ENCODE peak calls at places on chromosomes 7 and 10, in four cellular contexts. One of them, this sample, is unnamed.

GRCh38 chr10:127163632-127164031 is 32.8 kb downstream of the INSYN2A start:
- DNase-seq in NCI-H1048: no peak
- DNase-seq in COR-L47: no peak
- DNase-seq in kidney tubule cell: peak
- DNase-seq in this sample: no peak

GRCh38 chr10:121596668-121597503 is 1.4 kb downstream of the FGFR2 start:
- DNase-seq in COR-L47: no peak
- DNase-seq in NCI-H1048: no peak
- DNase-seq in kidney tubule cell: peak
- DNase-seq in this sample: no peak

GRCh38 chr10:34305189-34305588 is 509.9 kb downstream of the PARD3 start:
- DNase-seq in kidney tubule cell: peak
- DNase-seq in NCI-H1048: no peak
- DNase-seq in COR-L47: no peak
- DNase-seq in this sample: peak

GRCh38 chr7:132066776-132067175 is 509.5 kb downstream of the PLXNA4 start:
- DNase-seq in kidney tubule cell: peak
- DNase-seq in NCI-H1048: no peak
- DNase-seq in COR-L47: no peak
- DNase-seq in this sample: no peak

GRCh38 chr7:73891178-73891885 is 30.4 kb downstream of the TMEM270 start:
- DNase-seq in NCI-H1048: no peak
- DNase-seq in kidney tubule cell: no peak
- DNase-seq in COR-L47: no peak
- DNase-seq in this sample: no peak

GRCh38 chr7:139623518-139623917 is 100.0 kb downstream of the CLEC2L start:
- DNase-seq in COR-L47: no peak
- DNase-seq in kidney tubule cell: no peak
- DNase-seq in NCI-H1048: no peak
- DNase-seq in this sample: no peak

GRCh38 chr7:52184006-52184703 is 851.3 kb upstream of the POM121L12 start:
- DNase-seq in NCI-H1048: no peak
- DNase-seq in kidney tubule cell: no peak
- DNase-seq in COR-L47: no peak
- DNase-seq in this sample: no peak

GRCh38 chr7:14751461-14751860 is 151.1 kb downstream of the DGKB start:
- DNase-seq in kidney tubule cell: no peak
- DNase-seq in NCI-H1048: no peak
- DNase-seq in COR-L47: peak
- DNase-seq in this sample: no peak

GRCh38 chr7:157509226-157509625 is 172.4 kb downstream of the DNAJB6 start:
- DNase-seq in NCI-H1048: no peak
- DNase-seq in COR-L47: no peak
- DNase-seq in kidney tubule cell: no peak
- DNase-seq in this sample: no peak

GRCh38 chr7:129401968-129402860 is 32.0 kb upstream of the STRIP2 start:
- DNase-seq in COR-L47: no peak
- DNase-seq in NCI-H1048: no peak
- DNase-seq in kidney tubule cell: peak
- DNase-seq in this sample: peak

GRCh38 chr10:80515941-80516340 is 21.8 kb upstream of the SH2D4B start:
- DNase-seq in NCI-H1048: no peak
- DNase-seq in COR-L47: no peak
- DNase-seq in kidney tubule cell: no peak
- DNase-seq in this sample: no peak

GRCh38 chr10:114429581-114430335 is 25.5 kb upstream of the AFAP1L2 start:
- DNase-seq in NCI-H1048: no peak
- DNase-seq in COR-L47: no peak
- DNase-seq in kidney tubule cell: no peak
- DNase-seq in this sample: no peak

GRCh38 chr7:84022686-84023308 is 171.8 kb downstream of the SEMA3A start:
- DNase-seq in COR-L47: peak
- DNase-seq in NCI-H1048: no peak
- DNase-seq in kidney tubule cell: peak
- DNase-seq in this sample: peak

GRCh38 chr10:79347894-79348639 is 798 bp downstream of the PPIF start:
- DNase-seq in COR-L47: peak
- DNase-seq in kidney tubule cell: peak
- DNase-seq in NCI-H1048: no peak
- DNase-seq in this sample: peak

GRCh38 chr7:146185844-146186243 is 69.2 kb downstream of the CNTNAP2 start:
- DNase-seq in kidney tubule cell: no peak
- DNase-seq in COR-L47: no peak
- DNase-seq in NCI-H1048: no peak
- DNase-seq in this sample: no peak

GRCh38 chr7:128240696-128241386 is at the start of gene LEP:
- DNase-seq in kidney tubule cell: no peak
- DNase-seq in NCI-H1048: no peak
- DNase-seq in COR-L47: no peak
- DNase-seq in this sample: no peak

GRCh38 chr10:80187465-80188409 is 17.6 kb downstream of the ANXA11 start:
- DNase-seq in kidney tubule cell: no peak
- DNase-seq in NCI-H1048: no peak
- DNase-seq in COR-L47: peak
- DNase-seq in this sample: peak

GRCh38 chr7:91570600-91570999 is 306.4 kb downstream of the FZD1 start:
- DNase-seq in NCI-H1048: no peak
- DNase-seq in kidney tubule cell: no peak
- DNase-seq in COR-L47: no peak
- DNase-seq in this sample: no peak

GRCh38 chr10:71392791-71393781 is 3.6 kb upstream of the CDH23 start:
- DNase-seq in kidney tubule cell: no peak
- DNase-seq in NCI-H1048: no peak
- DNase-seq in COR-L47: no peak
- DNase-seq in this sample: no peak

GRCh38 chr7:119175916-119176627 is 951.6 kb downstream of the ANKRD7 start:
- DNase-seq in kidney tubule cell: peak
- DNase-seq in COR-L47: peak
- DNase-seq in NCI-H1048: peak
- DNase-seq in this sample: peak

GRCh38 chr10:125117941-125118630 is 42.3 kb downstream of the CTBP2 start:
- DNase-seq in COR-L47: no peak
- DNase-seq in kidney tubule cell: no peak
- DNase-seq in NCI-H1048: peak
- DNase-seq in this sample: no peak

GRCh38 chr10:84537447-84537931 is 209.1 kb downstream of the CCSER2 start:
- DNase-seq in NCI-H1048: peak
- DNase-seq in COR-L47: peak
- DNase-seq in kidney tubule cell: peak
- DNase-seq in this sample: peak

GRCh38 chr10:70856454-70856853 is 31.9 kb downstream of the PCBD1 start:
- DNase-seq in NCI-H1048: no peak
- DNase-seq in COR-L47: no peak
- DNase-seq in kidney tubule cell: no peak
- DNase-seq in this sample: no peak

GRCh38 chr7:128427289-128427891 is 17.6 kb upstream of the IMPDH1 start:
- DNase-seq in NCI-H1048: peak
- DNase-seq in COR-L47: peak
- DNase-seq in kidney tubule cell: peak
- DNase-seq in this sample: peak

GRCh38 chr10:15067154-15067553 is 21.4 kb downstream of the ACBD7 start:
- DNase-seq in NCI-H1048: no peak
- DNase-seq in COR-L47: no peak
- DNase-seq in kidney tubule cell: no peak
- DNase-seq in this sample: no peak

GRCh38 chr10:65348637-65349036 is 1577.2 kb upstream of the LRRTM3 start:
- DNase-seq in COR-L47: peak
- DNase-seq in kidney tubule cell: no peak
- DNase-seq in NCI-H1048: peak
- DNase-seq in this sample: no peak

GRCh38 chr10:95601116-95601719 is 40.0 kb upstream of the SORBS1 start:
- DNase-seq in COR-L47: peak
- DNase-seq in kidney tubule cell: peak
- DNase-seq in NCI-H1048: peak
- DNase-seq in this sample: peak

GRCh38 chr7:141208539-141208938 is 134.7 kb downstream of the TMEM178B start:
- DNase-seq in COR-L47: no peak
- DNase-seq in NCI-H1048: no peak
- DNase-seq in kidney tubule cell: peak
- DNase-seq in this sample: no peak

GRCh38 chr7:1662767-1663166 is 7.3 kb upstream of the ELFN1 start:
- DNase-seq in kidney tubule cell: no peak
- DNase-seq in COR-L47: no peak
- DNase-seq in NCI-H1048: no peak
- DNase-seq in this sample: no peak

GRCh38 chr7:47557317-47557985 is 24.5 kb downstream of the TNS3 start:
- DNase-seq in COR-L47: no peak
- DNase-seq in NCI-H1048: no peak
- DNase-seq in kidney tubule cell: peak
- DNase-seq in this sample: peak

GRCh38 chr7:144606231-144606630 is 202.7 kb upstream of the NOBOX start:
- DNase-seq in NCI-H1048: no peak
- DNase-seq in COR-L47: no peak
- DNase-seq in kidney tubule cell: no peak
- DNase-seq in this sample: peak

GRCh38 chr7:46651070-46651469 is 730.0 kb upstream of the IGFBP3 start:
- DNase-seq in kidney tubule cell: peak
- DNase-seq in NCI-H1048: no peak
- DNase-seq in COR-L47: no peak
- DNase-seq in this sample: peak

GRCh38 chr10:89891006-89891405 is 189.6 kb downstream of the KIF20B start:
- DNase-seq in NCI-H1048: no peak
- DNase-seq in kidney tubule cell: no peak
- DNase-seq in COR-L47: no peak
- DNase-seq in this sample: no peak

GRCh38 chr10:80468002-80468401 is 13.9 kb downstream of the TSPAN14 start:
- DNase-seq in COR-L47: no peak
- DNase-seq in NCI-H1048: no peak
- DNase-seq in kidney tubule cell: no peak
- DNase-seq in this sample: no peak

GRCh38 chr7:101255841-101256240 is 11.0 kb upstream of the FIS1 start:
- DNase-seq in kidney tubule cell: no peak
- DNase-seq in NCI-H1048: no peak
- DNase-seq in COR-L47: no peak
- DNase-seq in this sample: no peak

GRCh38 chr7:111654414-111654813 is 92.1 kb upstream of the IMMP2L start:
- DNase-seq in NCI-H1048: no peak
- DNase-seq in kidney tubule cell: no peak
- DNase-seq in COR-L47: no peak
- DNase-seq in this sample: no peak

GRCh38 chr7:99551329-99551728 is 585 bp downstream of the FAM200A start:
- DNase-seq in kidney tubule cell: no peak
- DNase-seq in COR-L47: no peak
- DNase-seq in NCI-H1048: no peak
- DNase-seq in this sample: no peak

GRCh38 chr10:110209926-110210662 is 2.7 kb downstream of the MXI1 start:
- DNase-seq in kidney tubule cell: peak
- DNase-seq in COR-L47: no peak
- DNase-seq in NCI-H1048: no peak
- DNase-seq in this sample: peak